ENCODE peak calls at places on chromosomes 16 and 17, in six cellular contexts. V is IMR-90, R is H9, F is mesendoderm, D is mesenchymal stem cell, H is trophoblast cell. O is an unnamed sample.

GRCh38 chr16:13631916-13632315 is 288.0 kb upstream of the ERCC4 start:
- DNase-seq in R (no peak), V (no peak), D (no peak), F (peak), H (no peak), O (no peak)

GRCh38 chr17:64252831-64253230 is 10.2 kb downstream of the TEX2 start:
- DNase-seq in H (peak), D (no peak), F (peak), V (peak), R (no peak), O (no peak)

GRCh38 chr17:77356109-77356689 is 215.4 kb downstream of the SEC14L1 start:
- DNase-seq in F (no peak), D (no peak), R (no peak), V (no peak), H (peak), O (no peak)

GRCh38 chr17:50222922-50223321 is 21.5 kb upstream of the COL1A1 start:
- DNase-seq in V (no peak), D (no peak), R (no peak), H (no peak), F (no peak), O (no peak)

GRCh38 chr16:4733211-4733742 is 794 bp downstream of the ANKS3 start:
- DNase-seq in D (no peak), H (peak), R (no peak), F (no peak), V (no peak), O (no peak)

GRCh38 chr16:85238233-85238647 is 126.0 kb upstream of the CIBAR2 start:
- DNase-seq in V (peak), H (no peak), D (peak), R (peak), F (peak), O (no peak)

GRCh38 chr17:8581002-8581658 is 49.4 kb downstream of the MYH10 start:
- DNase-seq in F (no peak), H (no peak), D (no peak), R (no peak), V (no peak), O (no peak)

GRCh38 chr16:8583199-8583598 is 7.1 kb downstream of the TMEM114 start:
- DNase-seq in H (no peak), F (no peak), R (no peak), V (peak), D (peak), O (no peak)

GRCh38 chr17:4276514-4276913 is 12.7 kb upstream of the ANKFY1 start:
- DNase-seq in R (no peak), H (no peak), F (no peak), V (no peak), D (no peak), O (no peak)

GRCh38 chr16:55653106-55653505 is 2.7 kb upstream of the SLC6A2 start:
- DNase-seq in V (no peak), D (no peak), H (no peak), R (no peak), F (no peak), O (no peak)

GRCh38 chr17:15083225-15083624 is 181.9 kb downstream of the PMP22 start:
- DNase-seq in F (peak), V (no peak), R (no peak), D (peak), H (no peak), O (no peak)

GRCh38 chr17:70352834-70353233 is 183.5 kb downstream of the KCNJ2 start:
- DNase-seq in R (no peak), H (peak), F (no peak), V (no peak), D (no peak), O (no peak)

GRCh38 chr17:32962320-32962707 is 29.3 kb upstream of the SPACA3 start:
- DNase-seq in H (no peak), F (peak), D (no peak), R (no peak), V (no peak), O (no peak)

GRCh38 chr16:83458612-83459011 is 349.2 kb upstream of the HSBP1 start:
- DNase-seq in R (no peak), D (peak), H (no peak), F (no peak), V (peak), O (no peak)

GRCh38 chr17:1487939-1488825 is 4.3 kb downstream of the MYO1C start:
- DNase-seq in D (peak), R (peak), F (peak), H (peak), V (peak), O (peak)

GRCh38 chr16:9053006-9053601 is 38.3 kb upstream of the HAPSTR1 start:
- DNase-seq in D (peak), F (peak), R (peak), V (peak), H (peak), O (peak)

GRCh38 chr17:36149296-36149820 is 27.1 kb downstream of the TBC1D3B start:
- DNase-seq in F (no peak), V (peak), R (no peak), D (peak), H (peak), O (no peak)

GRCh38 chr17:76384987-76385891 is 830 bp downstream of the SPHK1 start:
- DNase-seq in F (peak), D (peak), V (peak), R (peak), H (peak), O (peak)

GRCh38 chr17:57455063-57455914 is 199.0 kb downstream of the MSI2 start:
- DNase-seq in V (peak), H (no peak), D (peak), F (no peak), R (no peak), O (no peak)

GRCh38 chr17:72134560-72135399 is 14.0 kb downstream of the SOX9 start:
- DNase-seq in H (no peak), D (no peak), V (peak), R (no peak), F (no peak), O (no peak)

GRCh38 chr17:78401246-78401645 is 22.8 kb downstream of the PGS1 start:
- DNase-seq in H (no peak), V (peak), D (peak), R (no peak), F (peak), O (no peak)

GRCh38 chr17:75975757-75976174 is 3.2 kb downstream of the ACOX1 start:
- DNase-seq in F (no peak), D (no peak), V (no peak), R (no peak), H (peak), O (no peak)

GRCh38 chr17:63844293-63844672 is 1.8 kb upstream of the SMARCD2 start:
- DNase-seq in R (no peak), F (no peak), D (no peak), H (no peak), V (no peak), O (no peak)

DNA sequence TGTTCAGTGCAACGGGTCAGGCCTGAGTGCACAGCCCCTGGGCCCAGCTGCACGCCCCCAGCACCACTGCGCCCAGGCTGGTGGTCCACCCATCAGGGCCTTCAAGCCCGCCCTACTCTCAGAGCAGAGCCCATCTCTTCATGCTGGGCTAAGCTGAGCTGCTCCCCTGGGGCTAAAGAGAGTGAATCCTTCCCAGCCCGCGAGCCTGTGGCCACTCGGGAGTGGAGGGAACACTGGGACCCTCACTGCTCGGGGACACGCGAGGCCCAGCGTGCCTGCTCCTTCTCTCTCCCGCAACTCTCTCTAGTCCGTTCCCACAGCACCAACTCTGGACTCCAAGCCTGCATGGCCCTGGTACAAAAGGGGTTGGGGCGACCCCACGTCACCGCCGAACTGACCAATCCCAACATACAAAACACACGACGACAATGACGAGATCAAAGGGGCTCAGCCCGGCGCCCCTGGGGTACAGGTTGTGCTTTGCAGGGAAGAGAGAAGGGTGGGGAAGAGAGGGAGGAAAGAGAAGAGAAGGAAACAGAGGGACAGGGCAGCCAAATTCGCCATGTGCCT is 4.1 kb upstream of the SIRT7 start:
- DNase-seq in D (no peak), F (no peak), R (no peak), V (no peak), H (no peak), O (no peak)
- H2AK5ac ChIP-seq in D (no peak), F (no peak), R (no peak), V (peak), H (peak), O (no peak)

GRCh38 chr17:17692353-17693252 is 11.3 kb downstream of the RAI1 start:
- DNase-seq in R (no peak), V (no peak), D (no peak), H (no peak), F (no peak), O (no peak)
- H2BK5ac ChIP-seq in R (no peak), V (peak), D (no peak), H (no peak), F (no peak), O (peak)

GRCh38 chr17:46977750-46978488 is 1.1 kb downstream of the RPRML start:
- DNase-seq in R (no peak), F (no peak), V (no peak), H (no peak), D (no peak), O (no peak)
- H2AK5ac ChIP-seq in R (no peak), F (no peak), V (no peak), H (no peak), D (no peak), O (no peak)

GRCh38 chr16:87342504-87342903 is 25.3 kb upstream of the C16orf95 start:
- DNase-seq in F (no peak), R (no peak), V (no peak), D (no peak), H (no peak), O (no peak)
- H2BK5ac ChIP-seq in F (no peak), R (no peak), V (no peak), D (no peak), H (no peak), O (peak)